ENCODE peak calls at places on chromosomes 16 and 17, in seven cellular contexts. M is GM12878, K is pancreas, U is PC-9, O is heart right ventricle, Q is AG10803, B is cardiac fibroblast. E is an unnamed sample.

GRCh38 chr16:27127293-27127692 is 60.6 kb downstream of the C16orf82 start:
- DNase-seq in B (peak), O (no peak), M (no peak), U (no peak), Q (peak), K (no peak), E (no peak)

GRCh38 chr16:85991856-85992255 is 92.9 kb downstream of the IRF8 start:
- DNase-seq in K (no peak), Q (no peak), M (no peak), B (no peak), O (no peak), U (no peak), E (no peak)

GRCh38 chr17:64063766-64064224 is 43.4 kb upstream of the ICAM2 start:
- DNase-seq in U (peak), B (peak), M (no peak), O (peak), Q (peak), K (peak), E (no peak)

GRCh38 chr17:17048106-17048505 is 5.8 kb downstream of the MPRIP start:
- DNase-seq in Q (no peak), M (no peak), B (no peak), K (no peak), U (no peak), O (no peak), E (no peak)

GRCh38 chr17:58363457-58364185 is 11.6 kb upstream of the SUPT4H1 start:
- DNase-seq in B (no peak), K (no peak), M (no peak), Q (no peak), O (no peak), U (no peak), E (no peak)

GRCh38 chr16:57544129-57544653 is 1.7 kb downstream of the ADGRG5 start:
- DNase-seq in M (peak), Q (no peak), U (no peak), B (no peak), K (no peak), O (peak), E (no peak)

GRCh38 chr16:79437764-79438728 is 162.5 kb downstream of the MAF start:
- DNase-seq in M (no peak), B (no peak), K (peak), O (no peak), U (no peak), Q (no peak), E (no peak)

GRCh38 chr17:20999841-21000532 is 42.8 kb downstream of the USP22 start:
- DNase-seq in U (no peak), O (no peak), B (no peak), M (no peak), K (no peak), Q (no peak), E (no peak)

GRCh38 chr16:73171380-73171779 is 123.5 kb upstream of the ZFHX3 start:
- DNase-seq in U (no peak), B (no peak), Q (no peak), O (no peak), M (no peak), K (no peak), E (no peak)

GRCh38 chr17:35051183-35051578 is 12.3 kb downstream of the RFFL start:
- DNase-seq in U (no peak), Q (no peak), K (no peak), O (no peak), M (no peak), B (peak), E (no peak)

GRCh38 chr17:73151888-73152633 is 12.7 kb upstream of the SSTR2 start:
- DNase-seq in M (no peak), B (no peak), K (peak), Q (no peak), U (no peak), O (no peak), E (no peak)

GRCh38 chr17:64694207-64694606 is 32.1 kb upstream of the SMURF2 start:
- DNase-seq in O (peak), U (peak), Q (peak), M (no peak), B (peak), K (peak), E (peak)

GRCh38 chr17:50452627-50453300 is 15.9 kb downstream of the CHAD start:
- DNase-seq in K (no peak), M (peak), U (peak), B (peak), O (no peak), Q (peak), E (no peak)

GRCh38 chr17:50198026-50198669 is 3.3 kb downstream of the COL1A1 start:
- DNase-seq in B (peak), Q (peak), M (no peak), K (peak), O (peak), U (peak), E (no peak)

GRCh38 chr17:1638624-1639300 is 6.8 kb downstream of the SCARF1 start:
- DNase-seq in K (no peak), Q (no peak), B (no peak), U (no peak), O (no peak), M (no peak), E (no peak)

GRCh38 chr17:20300399-20301037 is 166.8 kb downstream of the LGALS9B start:
- DNase-seq in Q (peak), M (no peak), O (no peak), B (peak), U (no peak), K (no peak), E (peak)

GRCh38 chr17:17090642-17091103 is 48.4 kb downstream of the MPRIP start:
- DNase-seq in K (peak), Q (no peak), O (no peak), U (peak), M (no peak), B (no peak), E (no peak)

GRCh38 chr17:2695243-2695960 is 16.2 kb downstream of the CLUH start:
- DNase-seq in B (no peak), O (no peak), K (peak), U (no peak), M (no peak), Q (no peak), E (no peak)

GRCh38 chr17:78276499-78276898 is 45.1 kb downstream of the TMEM235 start:
- DNase-seq in K (no peak), Q (no peak), U (no peak), B (no peak), O (no peak), M (no peak), E (no peak)

GRCh38 chr17:73196500-73196899 is 3.6 kb downstream of the COG1 start:
- DNase-seq in M (no peak), U (no peak), K (peak), B (peak), O (no peak), Q (peak), E (no peak)

GRCh38 chr17:54754560-54754959 is 146.1 kb upstream of the TOM1L1 start:
- DNase-seq in Q (no peak), O (no peak), U (peak), K (no peak), B (no peak), M (no peak), E (no peak)

GRCh38 chr17:28716740-28717577 is 709 bp downstream of the RAB34 start:
- DNase-seq in K (no peak), B (peak), U (peak), O (no peak), Q (peak), M (no peak), E (no peak)

GRCh38 chr17:15341385-15341849 is at the start of gene TEKT3:
- DNase-seq in Q (peak), U (peak), M (no peak), B (peak), O (peak), K (peak), E (peak)

GRCh38 chr16:73916839-73917594 is 379.6 kb upstream of the PSMD7 start:
- DNase-seq in K (no peak), B (no peak), U (no peak), M (no peak), O (no peak), Q (peak), E (no peak)

GRCh38 chr17:7442142-7442541 is 2.7 kb upstream of the CHRNB1 start:
- DNase-seq in M (no peak), Q (no peak), U (no peak), O (no peak), K (no peak), B (no peak), E (no peak)

GRCh38 chr17:81867123-81867951 is 3.8 kb downstream of the ARHGDIA start:
- DNase-seq in U (peak), Q (peak), M (no peak), K (peak), O (no peak), B (peak), E (no peak)

GRCh38 chr16:3577302-3577752 is at the start of gene NLRC3:
- DNase-seq in O (no peak), U (no peak), K (no peak), Q (no peak), M (no peak), B (no peak), E (no peak)

GRCh38 chr17:39027037-39027436 is 59.8 kb upstream of the FBXO47 start:
- DNase-seq in M (no peak), O (peak), K (peak), B (peak), Q (peak), U (peak), E (no peak)

GRCh38 chr17:82446649-82447048 is 3.9 kb downstream of the CYBC1 start:
- DNase-seq in O (no peak), B (no peak), M (no peak), K (no peak), U (no peak), Q (no peak), E (no peak)

GRCh38 chr17:58336456-58337094 is 8.0 kb upstream of the TSPOAP1 start:
- DNase-seq in O (no peak), B (no peak), M (no peak), K (no peak), U (no peak), Q (peak), E (no peak)

GRCh38 chr17:41802961-41803682 is 8.6 kb downstream of the P3H4 start:
- DNase-seq in M (no peak), O (no peak), B (no peak), Q (no peak), U (no peak), K (no peak), E (no peak)

GRCh38 chr17:17305282-17305801 is 2.2 kb downstream of the NT5M start:
- DNase-seq in K (no peak), M (peak), O (no peak), U (no peak), B (no peak), Q (no peak), E (no peak)

GRCh38 chr17:56896217-56896967 is 17.5 kb downstream of the TRIM25 start:
- DNase-seq in M (no peak), K (no peak), Q (no peak), O (no peak), U (no peak), B (no peak), E (no peak)
- H3K4me3 ChIP-seq in M (no peak), K (no peak), Q (no peak), O (no peak), U (no peak), B (no peak), E (no peak)

GRCh38 chr17:492015-492399 is 139.4 kb upstream of the RPH3AL start:
- DNase-seq in K (no peak), U (no peak), O (no peak), M (no peak), B (no peak), Q (no peak), E (no peak)
- H3K4me3 ChIP-seq in K (no peak), U (no peak), O (peak), M (no peak), B (no peak), Q (no peak), E (no peak)

GRCh38 chr16:65212791-65213190 is 90.9 kb upstream of the CDH11 start:
- DNase-seq in O (no peak), M (no peak), B (no peak), Q (no peak), U (no peak), K (no peak), E (no peak)

GRCh38 chr16:65212240-65212639 is 90.4 kb upstream of the CDH11 start:
- DNase-seq in K (no peak), O (no peak), U (no peak), M (no peak), B (no peak), Q (no peak), E (no peak)

GRCh38 chr16:65218348-65218747 is 96.5 kb upstream of the CDH11 start:
- DNase-seq in K (no peak), O (no peak), B (no peak), U (no peak), Q (no peak), M (no peak), E (no peak)

GRCh38 chr16:65214196-65214595 is 92.3 kb upstream of the CDH11 start:
- DNase-seq in B (peak), O (no peak), U (no peak), M (no peak), K (no peak), Q (peak), E (no peak)
- H3K4me3 ChIP-seq in B (no peak), O (no peak), U (no peak), M (no peak), K (no peak), Q (no peak), E (no peak)

GRCh38 chr17:62791235-62792121 is 16.6 kb downstream of the MARCHF10 start:
- DNase-seq in M (no peak), K (peak), Q (peak), U (peak), O (no peak), B (peak), E (peak)

GRCh38 chr17:62792122-62792800 is 15.9 kb downstream of the MARCHF10 start:
- DNase-seq in Q (peak), O (no peak), K (peak), U (peak), B (peak), M (no peak), E (peak)

GRCh38 chr17:62797959-62798358 is 10.2 kb downstream of the MARCHF10 start:
- DNase-seq in M (no peak), Q (peak), O (no peak), K (no peak), B (peak), U (no peak), E (no peak)

GRCh38 chr17:62793919-62794665 is 14.0 kb downstream of the MARCHF10 start:
- DNase-seq in U (no peak), Q (no peak), M (no peak), K (no peak), B (no peak), O (no peak), E (no peak)

DNA sequence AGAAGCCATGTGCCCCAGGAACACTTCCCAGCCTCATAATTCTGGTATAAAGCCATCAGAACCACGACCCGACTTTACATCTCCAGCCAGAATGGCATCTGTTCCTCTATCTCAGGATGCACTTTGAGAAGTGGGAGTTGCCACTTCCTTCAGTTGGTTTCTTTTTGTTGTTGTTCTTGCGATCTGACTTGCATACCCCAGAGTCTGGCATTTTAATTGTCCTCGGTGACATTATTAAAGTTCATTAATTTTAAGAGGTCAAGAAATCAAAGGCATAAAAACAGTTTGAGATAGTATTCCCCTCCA is 13.5 kb downstream of the MARCHF10 start:
- DNase-seq in U (no peak), Q (no peak), M (no peak), B (no peak), O (no peak), K (no peak), E (no peak)
- H3K4me3 ChIP-seq in U (no peak), Q (no peak), M (no peak), B (no peak), O (no peak), K (no peak), E (no peak)

GRCh38 chr17:5362162-5362811 is 57.2 kb downstream of the NUP88 start:
- DNase-seq in U (no peak), M (no peak), K (no peak), Q (no peak), O (no peak), B (no peak), E (no peak)
- H3K4me3 ChIP-seq in U (no peak), M (no peak), K (no peak), Q (no peak), O (no peak), B (no peak), E (no peak)

GRCh38 chr17:76670708-76671122 is 27.2 kb upstream of the ST6GALNAC1 start:
- DNase-seq in O (no peak), M (no peak), B (no peak), U (no peak), Q (no peak), K (no peak), E (no peak)

GRCh38 chr17:76671912-76672262 is 28.3 kb upstream of the ST6GALNAC1 start:
- DNase-seq in O (no peak), K (no peak), M (no peak), B (no peak), Q (no peak), U (no peak), E (no peak)

GRCh38 chr17:76672270-76672851 is 28.8 kb upstream of the ST6GALNAC1 start:
- DNase-seq in Q (no peak), B (no peak), U (no peak), O (no peak), M (no peak), K (no peak), E (no peak)

GRCh38 chr17:76670020-76670707 is 26.6 kb upstream of the ST6GALNAC1 start:
- DNase-seq in U (no peak), B (no peak), M (no peak), K (peak), O (no peak), Q (no peak), E (no peak)

GRCh38 chr17:76671123-76671911 is 27.8 kb upstream of the ST6GALNAC1 start:
- DNase-seq in Q (peak), B (peak), K (peak), O (peak), U (peak), M (peak), E (peak)
- H3K4me3 ChIP-seq in Q (peak), B (peak), K (peak), O (peak), U (peak), M (peak), E (peak)

DNA sequence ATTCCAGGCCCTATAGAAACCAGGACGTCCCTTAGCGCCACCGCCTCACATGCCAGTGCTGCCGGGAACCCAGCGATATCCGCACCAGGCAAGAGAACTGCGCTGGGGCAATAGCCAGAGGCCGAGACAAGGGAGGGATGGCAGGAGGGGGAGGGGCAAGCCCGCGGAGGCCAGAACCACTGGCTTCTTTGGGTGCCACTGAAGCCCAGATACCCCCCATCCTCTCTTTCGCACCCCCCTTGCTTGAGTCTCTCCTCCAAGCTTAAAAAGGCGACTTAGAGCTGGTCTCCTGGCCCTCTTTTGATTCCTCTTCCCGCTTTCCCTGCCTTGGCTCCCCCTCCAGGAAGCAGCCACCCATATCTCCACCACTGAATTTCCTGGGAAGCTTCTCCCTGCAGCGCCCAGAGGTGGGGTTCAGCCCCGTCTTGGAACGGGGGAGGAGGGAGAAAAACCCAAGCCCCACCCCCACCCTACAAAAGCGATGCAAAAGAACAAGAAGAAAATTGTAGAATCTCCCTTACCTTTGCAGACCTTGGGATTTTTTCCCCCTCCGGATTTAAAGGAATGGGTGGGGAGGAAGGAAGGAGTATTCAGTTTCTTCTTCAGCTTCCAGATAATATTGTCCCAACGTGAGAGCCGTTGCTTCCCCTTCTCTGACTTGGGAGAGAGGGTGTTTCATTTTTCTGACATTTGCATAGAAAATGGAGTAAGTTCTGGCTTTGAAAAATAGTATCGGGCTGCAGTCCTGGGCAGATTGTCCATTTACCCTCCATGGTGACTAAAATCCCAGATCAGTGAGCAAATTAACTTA is 622 bp downstream of the HOXB6 start:
- DNase-seq in Q (no peak), M (no peak), B (no peak), O (no peak), U (peak), K (no peak), E (no peak)
- H3K4me3 ChIP-seq in Q (peak), M (no peak), B (no peak), O (no peak), U (peak), K (no peak), E (peak)

GRCh38 chr17:40517286-40517662 is 15.9 kb upstream of the TNS4 start:
- DNase-seq in O (no peak), M (no peak), Q (no peak), U (no peak), B (no peak), K (no peak), E (no peak)
- H3K4me3 ChIP-seq in O (peak), M (peak), Q (no peak), U (no peak), B (no peak), K (no peak), E (no peak)

E was measured in skeletal muscle cell.